ENCODE peak calls at places on chromosomes 1 and 21, in eight cellular contexts. B is stomach, E is T-helper 2 cell, Q is putamen, L is globus pallidus, D is HEK293T, C is T-helper 22 cell, W is left ventricle myocardium inferior. P is an unnamed sample.

GRCh38 chr21:27213328-27213727 is 246.4 kb upstream of the ADAMTS5 start:
- DNase-seq in B (no peak), E (no peak), Q (no peak), L (no peak), D (no peak), C (no peak), W (no peak), P (no peak)

GRCh38 chr1:204426474-204426873 is 14.9 kb upstream of the PPP1R15B start:
- DNase-seq in B (no peak), E (no peak), Q (no peak), L (no peak), D (no peak), C (no peak), W (no peak), P (no peak)

GRCh38 chr1:210937846-210938245 is 196.1 kb downstream of the KCNH1 start:
- DNase-seq in B (no peak), E (no peak), Q (no peak), L (no peak), D (no peak), C (no peak), W (no peak), P (no peak)

GRCh38 chr1:165854101-165854845 is 26.9 kb downstream of the UCK2 start:
- DNase-seq in B (no peak), E (no peak), Q (no peak), L (no peak), D (no peak), C (no peak), W (no peak), P (no peak)

GRCh38 chr1:111690306-111690617 is 48.9 kb downstream of the INKA2 start:
- DNase-seq in B (peak), E (no peak), Q (peak), L (peak), D (peak), C (no peak), W (no peak), P (no peak)

GRCh38 chr1:83114136-83114834 is 884.6 kb downstream of the TTLL7 start:
- DNase-seq in B (no peak), E (no peak), Q (no peak), L (no peak), D (no peak), C (no peak), W (no peak), P (no peak)

GRCh38 chr1:1165900-1166421 is 7.7 kb upstream of the TTLL10 start:
- DNase-seq in B (peak), E (no peak), Q (no peak), L (no peak), D (no peak), C (no peak), W (no peak), P (no peak)

GRCh38 chr21:45001134-45002095 is 61.6 kb downstream of the SLX9 start:
- DNase-seq in B (peak), E (peak), Q (no peak), L (no peak), D (no peak), C (no peak), W (peak), P (no peak)

GRCh38 chr21:33651965-33652680 is 9.8 kb downstream of the ITSN1 start:
- DNase-seq in B (no peak), E (no peak), Q (no peak), L (no peak), D (no peak), C (no peak), W (no peak), P (no peak)

GRCh38 chr1:21640653-21641052 is 28.5 kb downstream of the RAP1GAP start:
- DNase-seq in B (no peak), E (no peak), Q (no peak), L (no peak), D (no peak), C (no peak), W (no peak), P (no peak)

GRCh38 chr1:39272027-39272790 is 67.7 kb downstream of the MACF1 start:
- DNase-seq in B (no peak), E (no peak), Q (no peak), L (peak), D (no peak), C (no peak), W (no peak), P (no peak)

GRCh38 chr1:175637917-175638316 is 105.5 kb downstream of the TNR start:
- DNase-seq in B (no peak), E (no peak), Q (no peak), L (no peak), D (no peak), C (no peak), W (no peak), P (no peak)

GRCh38 chr1:226632169-226632884 is 83.8 kb downstream of the STUM start:
- DNase-seq in B (no peak), E (no peak), Q (no peak), L (no peak), D (no peak), C (no peak), W (no peak), P (no peak)

GRCh38 chr1:55235722-55236121 is 20.6 kb upstream of the USP24 start:
- DNase-seq in B (no peak), E (no peak), Q (no peak), L (no peak), D (no peak), C (no peak), W (no peak), P (no peak)

GRCh38 chr1:87730274-87731222 is 401.9 kb downstream of the LMO4 start:
- DNase-seq in B (no peak), E (no peak), Q (no peak), L (no peak), D (no peak), C (no peak), W (no peak), P (no peak)

GRCh38 chr1:226980122-226980551 is 40.0 kb downstream of the COQ8A start:
- DNase-seq in B (no peak), E (no peak), Q (no peak), L (no peak), D (no peak), C (no peak), W (peak), P (no peak)

GRCh38 chr1:180352588-180352987 is 122.5 kb downstream of the LHX4 start:
- DNase-seq in B (no peak), E (no peak), Q (no peak), L (no peak), D (no peak), C (no peak), W (no peak), P (no peak)

GRCh38 chr21:31124005-31124404 is 85.7 kb upstream of the KRTAP19-8 start:
- DNase-seq in B (no peak), E (no peak), Q (no peak), L (no peak), D (no peak), C (no peak), W (no peak), P (no peak)

GRCh38 chr1:112337028-112337531 is 58.9 kb upstream of the CTTNBP2NL start:
- DNase-seq in B (peak), E (no peak), Q (peak), L (peak), D (peak), C (no peak), W (peak), P (no peak)

GRCh38 chr1:162631546-162632233 is 574 bp upstream of the DDR2 start:
- DNase-seq in B (no peak), E (no peak), Q (no peak), L (no peak), D (peak), C (no peak), W (peak), P (no peak)

GRCh38 chr1:160129966-160130365 is 14.4 kb downstream of the ATP1A2 start:
- DNase-seq in B (no peak), E (no peak), Q (no peak), L (no peak), D (no peak), C (no peak), W (no peak), P (no peak)

GRCh38 chr1:117017648-117018047 is 16.1 kb downstream of the CD101 start:
- DNase-seq in B (no peak), E (no peak), Q (no peak), L (no peak), D (no peak), C (no peak), W (peak), P (no peak)

GRCh38 chr1:29465755-29466154 is 229.4 kb downstream of the PTPRU start:
- DNase-seq in B (no peak), E (no peak), Q (no peak), L (no peak), D (no peak), C (no peak), W (no peak), P (no peak)

GRCh38 chr1:17904290-17904689 is 149.2 kb downstream of the ACTL8 start:
- DNase-seq in B (peak), E (no peak), Q (no peak), L (no peak), D (no peak), C (no peak), W (no peak), P (no peak)

GRCh38 chr1:172356620-172357019 is 63.9 kb upstream of the C1orf105 start:
- DNase-seq in B (no peak), E (no peak), Q (no peak), L (no peak), D (no peak), C (no peak), W (no peak), P (no peak)

GRCh38 chr1:152753586-152753985 is 4.2 kb upstream of the KPRP start:
- DNase-seq in B (no peak), E (no peak), Q (no peak), L (no peak), D (no peak), C (no peak), W (no peak), P (no peak)

GRCh38 chr1:184905601-184906322 is 68.5 kb downstream of the NIBAN1 start:
- DNase-seq in B (peak), E (no peak), Q (no peak), L (no peak), D (no peak), C (no peak), W (no peak), P (no peak)

GRCh38 chr1:236947794-236948193 is 56.4 kb downstream of the MT1HL1 start:
- DNase-seq in B (no peak), E (no peak), Q (no peak), L (no peak), D (no peak), C (no peak), W (no peak), P (no peak)

GRCh38 chr1:91476538-91477217 is 24.0 kb upstream of the CDC7 start:
- DNase-seq in B (no peak), E (no peak), Q (no peak), L (no peak), D (no peak), C (no peak), W (no peak), P (no peak)

GRCh38 chr1:213070399-213070798 is 19.4 kb downstream of the RPS6KC1 start:
- DNase-seq in B (peak), E (no peak), Q (no peak), L (no peak), D (no peak), C (no peak), W (no peak), P (no peak)

GRCh38 chr1:8120693-8121260 is 94.7 kb upstream of the ERRFI1 start:
- DNase-seq in B (peak), E (no peak), Q (no peak), L (no peak), D (no peak), C (no peak), W (no peak), P (no peak)

GRCh38 chr21:14453964-14454641 is 71.2 kb upstream of the HSPA13 start:
- DNase-seq in B (no peak), E (no peak), Q (no peak), L (no peak), D (no peak), C (no peak), W (no peak), P (no peak)

P was measured in memory B cell.